ENCODE peak calls at places on chromosomes 4 and X, in four cellular contexts. S is K562, T is HepG2, M is GM12878. Z is an unnamed sample.

GRCh38 chrX:134715930-134716619 is 57.8 kb upstream of the PLAC1 start:
- DNase-seq in M (no peak), T (no peak), S (no peak), Z (no peak)

GRCh38 chrX:39716802-39717540 is 380.8 kb downstream of the BCOR start:
- DNase-seq in T (no peak), M (no peak), S (no peak), Z (no peak)

GRCh38 chr4:6688879-6689505 is 4.7 kb upstream of the S100P start:
- DNase-seq in T (peak), S (peak), M (no peak), Z (peak)

GRCh38 chr4:101304916-101305315 is 42.4 kb downstream of the PPP3CA start:
- DNase-seq in M (no peak), T (peak), S (no peak), Z (no peak)

GRCh38 chr4:111406036-111406435 is 739.2 kb upstream of the FAM241A start:
- DNase-seq in S (no peak), M (no peak), T (no peak), Z (no peak)

GRCh38 chrX:45709381-45709780 is 508.7 kb upstream of the DIPK2B start:
- DNase-seq in M (no peak), T (no peak), S (no peak), Z (no peak)

GRCh38 chr4:174318829-174319764 is 35.4 kb downstream of the CEP44 start:
- DNase-seq in M (no peak), T (peak), S (peak), Z (no peak)

GRCh38 chr4:105896461-105896939 is 1.2 kb downstream of the NPNT start:
- DNase-seq in S (no peak), M (no peak), T (no peak), Z (no peak)

GRCh38 chr4:94743838-94744237 is 13.9 kb upstream of the BMPR1B start:
- DNase-seq in M (no peak), T (no peak), S (no peak), Z (no peak)

GRCh38 chr4:48194986-48195773 is 61.1 kb upstream of the TXK start:
- DNase-seq in M (no peak), T (no peak), S (no peak), Z (no peak)

GRCh38 chr4:25320374-25321172 is 8.0 kb downstream of the ZCCHC4 start:
- DNase-seq in T (no peak), M (no peak), S (no peak), Z (peak)

GRCh38 chrX:11171956-11172355 is 60.8 kb downstream of the HCCS start:
- DNase-seq in S (no peak), M (no peak), T (no peak), Z (no peak)

GRCh38 chr4:168337550-168337940 is 19.0 kb upstream of the DDX60 start:
- DNase-seq in S (no peak), M (no peak), T (no peak), Z (no peak)

GRCh38 chr4:168334053-168334452 is 15.5 kb upstream of the DDX60 start:
- DNase-seq in S (no peak), M (no peak), T (no peak), Z (no peak)

GRCh38 chr4:168336837-168337549 is 18.4 kb upstream of the DDX60 start:
- DNase-seq in M (no peak), T (no peak), S (no peak), Z (no peak)

GRCh38 chr4:168335621-168336020 is 17.1 kb upstream of the DDX60 start:
- DNase-seq in T (no peak), M (no peak), S (no peak), Z (no peak)
- TF ChIP-seq MYC in T (no peak), M (no peak), S (no peak), Z (no peak)

GRCh38 chr4:179485781-179486180 is 2043.5 kb upstream of the AGA start:
- DNase-seq in M (no peak), T (no peak), S (no peak), Z (no peak)
- TF ChIP-seq JUNB in M (no peak), T (no peak), S (no peak), Z (no peak)

DNA sequence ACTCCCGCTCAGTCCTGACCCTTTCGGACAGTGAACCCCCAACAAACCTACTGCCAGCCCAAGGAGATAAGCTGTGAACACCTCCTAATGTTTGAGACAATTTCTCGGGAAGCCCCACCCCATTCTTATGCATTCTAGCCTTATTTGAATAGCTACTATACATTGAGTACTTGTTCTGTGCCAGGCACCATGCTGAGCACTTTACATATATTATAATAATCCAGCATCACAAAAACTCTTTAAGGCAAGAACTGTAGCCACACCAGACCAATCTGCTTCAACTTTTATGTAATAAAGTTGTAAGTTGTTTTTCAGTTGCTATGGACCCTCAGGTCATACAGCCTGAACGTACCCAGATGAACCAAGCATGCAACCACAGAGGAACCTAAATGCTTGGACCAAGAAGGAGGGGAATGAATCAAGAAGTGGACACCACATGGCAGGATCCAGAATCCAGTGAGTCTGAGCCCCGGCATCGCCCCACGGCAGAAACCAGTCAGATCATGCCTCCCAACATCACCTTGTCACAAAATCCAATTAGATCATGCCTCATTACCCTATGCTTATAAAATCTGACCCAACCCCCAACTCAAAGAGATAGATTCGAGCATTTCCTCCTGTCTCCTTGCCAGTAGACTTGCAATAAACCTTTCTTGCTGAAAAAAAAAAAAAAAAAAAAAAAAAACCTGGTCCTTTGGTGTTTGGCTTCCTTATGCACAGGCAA is 225.0 kb downstream of the QDPR start:
- DNase-seq in M (no peak), S (no peak), T (no peak), Z (no peak)
- TF ChIP-seq MYC in M (no peak), S (no peak), T (no peak), Z (no peak)

GRCh38 chr4:183906736-183907651 is 1.9 kb downstream of the STOX2 start:
- DNase-seq in T (no peak), S (no peak), M (no peak), Z (no peak)

GRCh38 chr4:183905081-183905592 is at the start of gene STOX2:
- DNase-seq in T (peak), M (no peak), S (no peak), Z (peak)

GRCh38 chr4:183906486-183906735 is 1.3 kb downstream of the STOX2 start:
- DNase-seq in M (no peak), S (no peak), T (no peak), Z (no peak)

GRCh38 chr4:183908284-183908683 is 3.2 kb downstream of the STOX2 start:
- DNase-seq in S (no peak), M (no peak), T (no peak), Z (no peak)

DNA sequence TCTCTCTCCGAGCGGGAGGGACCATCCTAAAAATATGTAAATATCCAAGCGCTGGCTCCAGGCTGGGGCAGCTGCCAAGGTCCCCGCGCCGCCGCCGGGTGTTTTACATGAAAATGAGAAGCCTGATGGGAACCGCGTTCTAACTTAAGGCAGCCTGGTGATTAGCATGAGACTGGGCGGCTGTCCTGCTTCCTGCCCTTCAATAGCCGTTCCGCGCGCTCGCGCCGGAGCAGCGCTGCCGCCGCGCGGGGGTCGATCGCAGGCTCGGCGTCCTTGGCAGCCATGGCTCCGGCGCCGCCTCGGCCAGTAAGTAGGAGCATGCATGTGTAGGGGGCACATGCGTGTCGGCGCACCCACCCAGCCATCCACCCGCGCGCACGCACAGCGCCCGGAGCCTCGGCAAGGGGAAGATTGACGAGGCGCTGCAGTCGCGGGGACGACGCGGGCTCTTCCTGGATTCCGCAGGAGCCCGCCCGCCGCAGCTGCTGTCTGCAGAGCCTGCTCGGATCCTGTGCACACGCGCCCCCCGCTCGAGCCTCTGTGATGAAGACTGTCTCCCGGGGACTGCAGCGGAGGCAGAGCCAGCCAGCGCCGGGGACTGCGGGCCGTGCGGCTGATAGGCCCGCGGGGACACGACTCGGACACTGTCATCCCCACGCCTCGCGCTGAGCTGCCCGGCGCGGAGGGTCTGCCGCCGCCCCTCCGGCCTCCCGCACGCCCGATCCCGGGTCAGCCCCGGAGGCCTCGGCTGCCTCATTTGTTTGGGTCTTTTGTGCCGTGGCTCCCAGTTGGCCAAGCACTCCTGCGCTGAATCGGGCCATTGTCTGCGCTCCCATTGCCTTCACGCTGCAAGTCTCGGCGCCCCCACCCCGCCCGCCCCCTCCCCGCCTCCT is 732 bp downstream of the STOX2 start:
- DNase-seq in S (no peak), M (no peak), T (no peak), Z (peak)
- TF ChIP-seq JUNB in S (no peak), M (no peak), T (no peak), Z (no peak)

GRCh38 chrX:8971116-8971515 is 62.8 kb downstream of the FAM9B start:
- DNase-seq in S (peak), T (peak), M (no peak), Z (peak)
- TF ChIP-seq MYC in S (no peak), T (no peak), M (no peak), Z (no peak)

DNA sequence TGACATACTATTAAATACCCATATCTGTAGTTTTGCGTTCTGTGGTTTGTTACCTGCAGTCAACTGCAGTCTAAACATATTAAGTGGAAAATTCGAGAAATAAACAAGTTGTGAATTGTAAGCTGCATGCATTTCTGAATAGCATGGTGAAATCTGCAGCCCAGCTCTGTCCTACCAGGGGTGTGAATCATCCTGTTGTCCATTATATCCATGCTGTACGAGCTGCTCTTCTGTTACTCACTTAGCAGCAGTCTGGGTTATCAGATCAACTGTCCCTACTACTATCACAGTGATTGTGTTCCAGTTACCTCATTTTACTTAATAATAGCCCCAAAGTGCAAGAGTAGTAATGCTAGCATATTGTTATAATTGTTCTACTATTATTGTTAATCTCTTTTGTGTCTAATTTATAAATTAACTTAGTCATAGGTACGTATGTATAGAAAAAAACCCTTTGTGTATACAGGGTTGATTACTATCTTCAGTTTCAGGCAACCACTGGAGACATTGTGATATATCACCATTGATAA is 173.7 kb upstream of the FAT4 start:
- DNase-seq in M (no peak), S (no peak), T (no peak), Z (no peak)
- TF ChIP-seq JUNB in M (no peak), S (no peak), T (no peak), Z (no peak)